ENCODE peak calls at places on chromosome 2, in four cellular contexts. Q, O, N and U are unnamed samples.

GRCh38 chr2:189092936-189093335 is 86.6 kb downstream of the COL5A2 start:
- DNase-seq in N (no peak), O (peak), Q (peak), U (no peak)

GRCh38 chr2:212770240-212770639 is 231.6 kb upstream of the ERBB4 start:
- DNase-seq in N (no peak), Q (no peak), O (peak), U (no peak)

GRCh38 chr2:43169091-43169936 is 57.1 kb downstream of the ZFP36L2 start:
- DNase-seq in O (no peak), Q (peak), N (peak), U (no peak)

GRCh38 chr2:232890896-232891601 is 21.0 kb downstream of the SNORC start:
- DNase-seq in O (no peak), Q (no peak), N (peak), U (no peak)

GRCh38 chr2:166173263-166173662 is 45.4 kb upstream of the SCN1A start:
- DNase-seq in Q (no peak), O (no peak), N (no peak), U (no peak)

GRCh38 chr2:235149240-235149641 is 197.4 kb downstream of the SH3BP4 start:
- DNase-seq in N (no peak), Q (no peak), O (peak), U (no peak)

GRCh38 chr2:29430382-29431112 is 315.3 kb downstream of the CLIP4 start:
- DNase-seq in Q (no peak), O (no peak), N (no peak), U (no peak)

GRCh38 chr2:106065983-106066826 is 127.9 kb downstream of the UXS1 start:
- DNase-seq in Q (no peak), O (no peak), N (no peak), U (no peak)

GRCh38 chr2:26968001-26968400 is 2.4 kb upstream of the MAPRE3 start:
- DNase-seq in O (no peak), N (no peak), Q (peak), U (no peak)

GRCh38 chr2:10397297-10397875 is 50.7 kb downstream of the ODC1 start:
- DNase-seq in N (no peak), O (no peak), Q (no peak), U (no peak)

GRCh38 chr2:66111706-66112105 is 323.2 kb upstream of the MEIS1 start:
- DNase-seq in N (no peak), Q (no peak), O (no peak), U (no peak)

GRCh38 chr2:215554689-215555088 is 118.8 kb upstream of the FN1 start:
- DNase-seq in Q (no peak), O (no peak), N (no peak), U (no peak)

GRCh38 chr2:9333591-9334171 is 89.6 kb downstream of the ITGB1BP1 start:
- DNase-seq in O (peak), Q (peak), N (peak), U (peak)

GRCh38 chr2:177467646-177468045 is 75.1 kb downstream of the AGPS start:
- DNase-seq in Q (no peak), O (peak), N (no peak), U (no peak)

GRCh38 chr2:79235135-79235534 is 75.6 kb upstream of the REG3A start:
- DNase-seq in N (no peak), O (no peak), Q (no peak), U (no peak)
- TF ChIP-seq CTCF in N (no peak), O (no peak), Q (no peak), U (peak)

DNA sequence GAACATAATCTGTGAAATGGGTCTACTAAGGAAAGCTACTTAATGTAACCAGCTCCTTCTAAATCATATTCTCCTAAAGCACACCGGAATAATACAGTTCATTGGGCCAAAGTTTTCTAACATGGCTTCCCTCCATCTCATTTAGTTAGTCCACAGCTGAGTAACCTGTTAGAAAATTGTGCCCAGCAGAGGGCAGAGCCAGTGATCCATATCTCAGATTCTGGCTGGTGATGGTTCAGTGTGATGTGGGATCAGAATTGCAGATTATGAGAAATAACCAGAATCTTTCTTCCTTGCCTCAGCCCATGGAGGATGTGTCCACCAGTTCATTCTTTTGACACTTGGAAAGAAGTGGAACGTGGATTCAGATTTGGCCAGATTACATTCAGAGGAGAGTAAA is 9.4 kb upstream of the CTLA4 start:
- DNase-seq in N (no peak), Q (no peak), O (no peak), U (no peak)
- TF ChIP-seq CTCF in N (no peak), Q (no peak), O (no peak), U (no peak)

GRCh38 chr2:216775043-216775453 is 79.7 kb upstream of the IGFBP5 start:
- DNase-seq in N (no peak), O (peak), Q (no peak), U (peak)
- TF ChIP-seq CTCF in N (no peak), O (peak), Q (no peak), U (no peak)

GRCh38 chr2:41495050-41495449 is 552.8 kb upstream of the PKDCC start:
- DNase-seq in N (no peak), O (no peak), Q (no peak), U (peak)

GRCh38 chr2:41500895-41501294 is 546.9 kb upstream of the PKDCC start:
- DNase-seq in N (no peak), Q (no peak), O (no peak), U (no peak)

GRCh38 chr2:41502752-41503151 is 545.1 kb upstream of the PKDCC start:
- DNase-seq in Q (no peak), O (no peak), N (no peak), U (no peak)

GRCh38 chr2:41498791-41499190 is 549.0 kb upstream of the PKDCC start:
- DNase-seq in O (no peak), N (no peak), Q (no peak), U (no peak)

GRCh38 chr2:41496908-41497307 is 550.9 kb upstream of the PKDCC start:
- DNase-seq in O (no peak), Q (no peak), N (no peak), U (no peak)
- TF ChIP-seq CTCF in O (peak), Q (no peak), N (no peak), U (peak)

GRCh38 chr2:146365041-146365440 is 1479.8 kb upstream of the ACVR2A start:
- DNase-seq in Q (no peak), N (no peak), O (no peak), U (no peak)

GRCh38 chr2:146376511-146377084 is 1468.2 kb upstream of the ACVR2A start:
- DNase-seq in O (no peak), Q (no peak), N (no peak), U (no peak)

GRCh38 chr2:146374505-146374904 is 1470.3 kb upstream of the ACVR2A start:
- DNase-seq in O (no peak), N (no peak), Q (no peak), U (no peak)

GRCh38 chr2:146370821-146371220 is 1474.0 kb upstream of the ACVR2A start:
- DNase-seq in Q (no peak), O (peak), N (no peak), U (no peak)
- TF ChIP-seq CTCF in Q (no peak), O (no peak), N (no peak), U (no peak)

GRCh38 chr2:225270861-225271260 is 128.6 kb upstream of the NYAP2 start:
- DNase-seq in N (no peak), Q (no peak), O (peak), U (no peak)
- TF ChIP-seq CTCF in N (no peak), Q (no peak), O (no peak), U (no peak)

GRCh38 chr2:37637122-37637875 is 34.1 kb downstream of the CDC42EP3 start:
- DNase-seq in N (no peak), Q (no peak), O (peak), U (no peak)
- TF ChIP-seq CTCF in N (no peak), Q (no peak), O (peak), U (no peak)